ENCODE peak calls at places on chromosomes 1 and 21, in seven cellular contexts. P is adrenal gland, L is stromal cell of bone marrow, R is NCI-H510A treated with DMSO at 0.1 percent for 48 hours, Q is Right ventricle myocardium inferior, K is fibroblast of pulmonary artery, G is pancreas. E is an unnamed sample.
A peak's percentile ranks its signal among the peaks of the same experiment; 100 is the strongest.

GRCh38 chr21:32917392-32918135 is 108.2 kb upstream of the OLIG2 start:
- DNase-seq in P (no peak), L (no peak), R (no peak), Q (no peak), K (peak; percentile 31), G (peak; percentile 33), E (no peak)

GRCh38 chr1:3625151-3625907 is 514 bp downstream of the TPRG1L start:
- DNase-seq in P (peak; percentile 59), L (no peak), R (peak; percentile 8), Q (peak; percentile 72), K (peak; percentile 61), G (peak; percentile 81), E (no peak)

GRCh38 chr1:162502928-162503327 is 5.3 kb downstream of the UHMK1 start:
- DNase-seq in P (no peak), L (no peak), R (no peak), Q (no peak), K (no peak), G (no peak), E (no peak)

GRCh38 chr1:184291701-184292100 is 95.1 kb upstream of the C1orf21 start:
- DNase-seq in P (no peak), L (no peak), R (no peak), Q (no peak), K (peak; percentile 52), G (no peak), E (no peak)

GRCh38 chr1:65036614-65037180 is 70.3 kb upstream of the JAK1 start:
- DNase-seq in P (no peak), L (no peak), R (no peak), Q (no peak), K (no peak), G (no peak), E (no peak)

GRCh38 chr1:224730540-224730939 is 114.4 kb downstream of the CNIH3 start:
- DNase-seq in P (no peak), L (no peak), R (no peak), Q (no peak), K (no peak), G (no peak), E (no peak)

GRCh38 chr1:204758601-204759000 is 73.1 kb upstream of the LRRN2 start:
- DNase-seq in P (no peak), L (no peak), R (no peak), Q (no peak), K (no peak), G (no peak), E (no peak)

GRCh38 chr1:59504281-59504680 is 207.4 kb downstream of the FGGY start:
- DNase-seq in P (no peak), L (no peak), R (no peak), Q (no peak), K (no peak), G (no peak), E (no peak)

GRCh38 chr21:36910581-36911307 is 55.7 kb downstream of the HLCS start:
- DNase-seq in P (no peak), L (peak; percentile 38), R (no peak), Q (no peak), K (peak; percentile 76), G (no peak), E (no peak)

GRCh38 chr1:243742814-243743213 is 107.2 kb downstream of the AKT3 start:
- DNase-seq in P (no peak), L (peak; percentile 83), R (no peak), Q (no peak), K (peak; percentile 77), G (no peak), E (no peak)

GRCh38 chr1:223811634-223812101 is 34.1 kb downstream of the TP53BP2 start:
- DNase-seq in P (no peak), L (peak; percentile 25), R (peak; percentile 11), Q (no peak), K (peak; percentile 72), G (no peak), E (peak; percentile 3)

GRCh38 chr1:215617979-215618378 is 50.9 kb downstream of the KCTD3 start:
- DNase-seq in P (no peak), L (no peak), R (no peak), Q (no peak), K (no peak), G (no peak), E (no peak)

GRCh38 chr1:97739596-97740103 is 181.2 kb downstream of the DPYD start:
- DNase-seq in P (no peak), L (peak; percentile 11), R (no peak), Q (no peak), K (no peak), G (no peak), E (no peak)